ENCODE peak calls at places on chromosomes 13 and 19, in four cellular contexts. E, W, N and K are unnamed samples.

GRCh38 chr19:14496849-14497346 is 971 bp upstream of the GIPC1 start:
- DNase-seq in N (no peak), E (no peak), W (no peak), K (no peak)

GRCh38 chr13:110685305-110685704 is 20.6 kb downstream of the CARS2 start:
- DNase-seq in N (peak; percentile 46), W (peak; percentile 22), E (no peak), K (peak; percentile 39)

GRCh38 chr19:29089315-29089855 is 123.6 kb downstream of the UQCRFS1 start:
- DNase-seq in W (no peak), N (no peak), E (no peak), K (no peak)

GRCh38 chr19:13355356-13355755 is 150.9 kb downstream of the CACNA1A start:
- DNase-seq in W (no peak), N (no peak), E (no peak), K (no peak)

GRCh38 chr19:13825489-13826475 is 30.5 kb downstream of the ZSWIM4 start:
- DNase-seq in N (no peak), E (no peak), W (no peak), K (no peak)

GRCh38 chr19:36409841-36410240 is 8.6 kb downstream of the ZFP82 start:
- DNase-seq in E (no peak), W (no peak), N (no peak), K (peak; percentile 73)

GRCh38 chr19:10151521-10151920 is 31.8 kb upstream of the EIF3G start:
- DNase-seq in E (no peak), W (no peak), N (no peak), K (no peak)

GRCh38 chr13:21569686-21570085 is 34.3 kb downstream of the MICU2 start:
- DNase-seq in W (no peak), E (no peak), N (no peak), K (no peak)

GRCh38 chr19:47633996-47634395 is 25.1 kb downstream of the BICRA start:
- DNase-seq in E (no peak), N (no peak), W (no peak), K (no peak)

GRCh38 chr13:59531571-59532091 is 632.1 kb downstream of the DIAPH3 start:
- DNase-seq in N (peak; percentile 90), E (no peak), W (no peak), K (peak; percentile 96)

GRCh38 chr19:33298146-33298911 is 4.0 kb downstream of the CEBPA start:
- DNase-seq in W (no peak), N (no peak), E (no peak), K (no peak)

GRCh38 chr13:102017248-102017647 is 384.6 kb downstream of the FGF14 start:
- DNase-seq in W (no peak), E (no peak), N (no peak), K (no peak)

GRCh38 chr19:55579766-55580621 is 654 bp downstream of the ZNF579 start:
- DNase-seq in W (peak; percentile 20), N (peak; percentile 47), E (peak; percentile 5), K (peak; percentile 49)

GRCh38 chr13:110398564-110399507 is 91.8 kb downstream of the COL4A2 start:
- DNase-seq in E (no peak), W (no peak), N (peak; percentile 82), K (peak; percentile 94)

GRCh38 chr13:101455863-101456262 is 3.4 kb downstream of the ITGBL1 start:
- DNase-seq in W (peak; percentile 62), E (no peak), N (peak; percentile 92), K (peak; percentile 98)